ENCODE peak calls at places on chromosomes 7 and 10, in six cellular contexts. A is activated CD4-positive, alpha-beta T cell treated with anti-CD3 and anti-CD28 coated beads, Interleukin-2, amount 50 U/mL, for 48 hours; Q is AG09309; O is CD8-positive, alpha-beta memory T cell; C is HCEC 1CT; N is activated T-helper 1 cell treated with anti-CD3 and anti-CD28 coated beads, Interleukin-12 subunit alpha, Interleukin-12 subunit beta, Interleukin-2, Interleukin-4 antibody, amounts not matched to agents 30 ng/mL and 10 ng/mL and 1 ng/mL, durations not matched to agents 14 hours and 24 hours and 36 hours. D is an unnamed sample.

GRCh38 chr10:44332465-44332864 is 52.4 kb downstream of the CXCL12 start:
- DNase-seq in A (no peak), Q (no peak), O (no peak), C (no peak), N (no peak), D (no peak)

GRCh38 chr10:27494116-27494515 is 10.0 kb upstream of the RAB18 start:
- DNase-seq in A (no peak), Q (no peak), O (no peak), C (no peak), N (no peak), D (no peak)

GRCh38 chr7:835491-836401 is 3.5 kb downstream of the SUN1 start:
- DNase-seq in A (no peak), Q (no peak), O (no peak), C (no peak), N (no peak), D (no peak)

GRCh38 chr10:50853557-50853956 is 31.9 kb downstream of the A1CF start:
- DNase-seq in A (no peak), Q (no peak), O (no peak), C (no peak), N (no peak), D (no peak)

GRCh38 chr7:101395376-101395775 is 32.7 kb downstream of the COL26A1 start:
- DNase-seq in A (no peak), Q (no peak), O (no peak), C (no peak), N (no peak), D (no peak)

GRCh38 chr7:86914468-86915054 is 144.9 kb downstream of the ELAPOR2 start:
- DNase-seq in A (no peak), Q (no peak), O (no peak), C (peak), N (no peak), D (no peak)

GRCh38 chr10:61842755-61843497 is 58.6 kb upstream of the ARID5B start:
- DNase-seq in A (no peak), Q (no peak), O (no peak), C (peak), N (no peak), D (no peak)

GRCh38 chr7:129851810-129852209 is 101.0 kb downstream of the UBE2H start:
- DNase-seq in A (no peak), Q (no peak), O (no peak), C (no peak), N (no peak), D (no peak)

GRCh38 chr7:50954245-50954644 is 171.5 kb upstream of the GRB10 start:
- DNase-seq in A (no peak), Q (no peak), O (no peak), C (no peak), N (no peak), D (no peak)

GRCh38 chr10:131070856-131071255 is 240.7 kb downstream of the TCERG1L start:
- DNase-seq in A (no peak), Q (no peak), O (no peak), C (no peak), N (no peak), D (no peak)

GRCh38 chr10:117462816-117463544 is 79.6 kb upstream of the EMX2 start:
- DNase-seq in A (no peak), Q (no peak), O (no peak), C (no peak), N (no peak), D (no peak)

GRCh38 chr10:126054191-126054590 is 157.8 kb downstream of the FANK1 start:
- DNase-seq in A (no peak), Q (no peak), O (no peak), C (no peak), N (no peak), D (no peak)

D was measured in GM19239.